ENCODE peak calls at places on chromosomes 5 and 9, in four cellular contexts. One of them, this sample, is unnamed.
A peak's percentile ranks its signal among the peaks of the same experiment; 100 is the strongest.

GRCh38 chr5:122940890-122941289 is 95.5 kb downstream of the SNX24 start:
- DNase-seq in stomach: no peak
- DNase-seq in fibroblast of lung: no peak
- DNase-seq in AG10803: no peak
- DNase-seq in this sample: no peak

GRCh38 chr5:142697356-142697807 is 11.5 kb upstream of the FGF1 start:
- DNase-seq in stomach: no peak
- DNase-seq in fibroblast of lung: peak; percentile 25
- DNase-seq in AG10803: peak; percentile 66
- DNase-seq in this sample: no peak

GRCh38 chr5:1930501-1930879 is 47.8 kb upstream of the IRX4 start:
- DNase-seq in stomach: no peak
- DNase-seq in fibroblast of lung: no peak
- DNase-seq in AG10803: no peak
- DNase-seq in this sample: no peak

GRCh38 chr9:2016411-2017208 is 1.5 kb downstream of the SMARCA2 start:
- DNase-seq in stomach: peak; percentile 69
- DNase-seq in fibroblast of lung: peak; percentile 79
- DNase-seq in AG10803: peak; percentile 77
- DNase-seq in this sample: no peak

GRCh38 chr9:1429328-1429727 is 379.2 kb downstream of the DMRT2 start:
- DNase-seq in stomach: no peak
- DNase-seq in fibroblast of lung: no peak
- DNase-seq in AG10803: peak; percentile 8
- DNase-seq in this sample: peak; percentile 18

GRCh38 chr9:124197177-124198095 is 60.3 kb upstream of the NEK6 start:
- DNase-seq in stomach: peak; percentile 5
- DNase-seq in fibroblast of lung: no peak
- DNase-seq in AG10803: no peak
- DNase-seq in this sample: no peak

GRCh38 chr5:133232435-133232834 is 180.6 kb downstream of the HSPA4 start:
- DNase-seq in stomach: no peak
- DNase-seq in fibroblast of lung: no peak
- DNase-seq in AG10803: no peak
- DNase-seq in this sample: no peak

GRCh38 chr5:177427919-177428573 is 1.6 kb downstream of the GRK6 start:
- DNase-seq in stomach: no peak
- DNase-seq in fibroblast of lung: no peak
- DNase-seq in AG10803: no peak
- DNase-seq in this sample: no peak

GRCh38 chr5:55982957-55983381 is 11.8 kb downstream of the IL6ST start:
- DNase-seq in stomach: peak; percentile 36
- DNase-seq in fibroblast of lung: no peak
- DNase-seq in AG10803: no peak
- DNase-seq in this sample: no peak

GRCh38 chr5:20262896-20263295 is 274.9 kb upstream of the CDH18 start:
- DNase-seq in stomach: no peak
- DNase-seq in fibroblast of lung: no peak
- DNase-seq in AG10803: no peak
- DNase-seq in this sample: no peak

GRCh38 chr9:25904701-25905100 is 226.5 kb upstream of the TUSC1 start:
- DNase-seq in stomach: no peak
- DNase-seq in fibroblast of lung: no peak
- DNase-seq in AG10803: no peak
- DNase-seq in this sample: no peak

GRCh38 chr5:145776886-145777285 is 58.3 kb downstream of the PRELID2 start:
- DNase-seq in stomach: no peak
- DNase-seq in fibroblast of lung: peak; percentile 56
- DNase-seq in AG10803: peak; percentile 37
- DNase-seq in this sample: no peak

GRCh38 chr5:2207966-2208544 is 325.3 kb upstream of the IRX4 start:
- DNase-seq in stomach: no peak
- DNase-seq in fibroblast of lung: peak; percentile 4
- DNase-seq in AG10803: peak; percentile 4
- DNase-seq in this sample: peak; percentile 23

GRCh38 chr9:93902051-93902779 is 52.9 kb downstream of the BARX1 start:
- DNase-seq in stomach: no peak
- DNase-seq in fibroblast of lung: no peak
- DNase-seq in AG10803: no peak
- DNase-seq in this sample: no peak

GRCh38 chr5:160118349-160119141 is 705 bp downstream of the PWWP2A start:
- DNase-seq in stomach: peak; percentile 47
- DNase-seq in fibroblast of lung: no peak
- DNase-seq in AG10803: no peak
- DNase-seq in this sample: no peak

GRCh38 chr9:125551781-125552180 is 155.2 kb downstream of the MAPKAP1 start:
- DNase-seq in stomach: no peak
- DNase-seq in fibroblast of lung: peak; percentile 26
- DNase-seq in AG10803: no peak
- DNase-seq in this sample: no peak

GRCh38 chr9:106421772-106422171 is 441.2 kb upstream of the ZNF462 start:
- DNase-seq in stomach: no peak
- DNase-seq in fibroblast of lung: no peak
- DNase-seq in AG10803: no peak
- DNase-seq in this sample: no peak

GRCh38 chr5:62720036-62720441 is 141.4 kb downstream of the LRRC70 start:
- DNase-seq in stomach: peak; percentile 33
- DNase-seq in fibroblast of lung: peak; percentile 2
- DNase-seq in AG10803: peak; percentile 12
- DNase-seq in this sample: no peak

GRCh38 chr5:28580616-28581015 is 1542.2 kb upstream of the CDH9 start:
- DNase-seq in stomach: no peak
- DNase-seq in fibroblast of lung: peak; percentile 82
- DNase-seq in AG10803: no peak
- DNase-seq in this sample: no peak

GRCh38 chr5:143514915-143515314 is 111.4 kb upstream of the NR3C1 start:
- DNase-seq in stomach: no peak
- DNase-seq in fibroblast of lung: peak; percentile 64
- DNase-seq in AG10803: peak; percentile 77
- DNase-seq in this sample: no peak

GRCh38 chr5:138032028-138032571 is 779 bp downstream of the FAM13B start:
- DNase-seq in stomach: peak; percentile 64
- DNase-seq in fibroblast of lung: peak; percentile 44
- DNase-seq in AG10803: peak; percentile 48
- DNase-seq in this sample: no peak

GRCh38 chr5:142353093-142353472 is 28.3 kb upstream of the SPRY4 start:
- DNase-seq in stomach: no peak
- DNase-seq in fibroblast of lung: no peak
- DNase-seq in AG10803: no peak
- DNase-seq in this sample: no peak

GRCh38 chr9:38087934-38088925 is 19.2 kb upstream of the SHB start:
- DNase-seq in stomach: peak; percentile 83
- DNase-seq in fibroblast of lung: peak; percentile 29
- DNase-seq in AG10803: peak; percentile 32
- DNase-seq in this sample: no peak

GRCh38 chr5:110663525-110663924 is 62.9 kb downstream of the TMEM232 start:
- DNase-seq in stomach: no peak
- DNase-seq in fibroblast of lung: no peak
- DNase-seq in AG10803: no peak
- DNase-seq in this sample: no peak

GRCh38 chr5:149645236-149645635 is 63.9 kb downstream of the ARHGEF37 start:
- DNase-seq in stomach: no peak
- DNase-seq in fibroblast of lung: no peak
- DNase-seq in AG10803: no peak
- DNase-seq in this sample: no peak

GRCh38 chr5:62935660-62936059 is 357.0 kb downstream of the LRRC70 start:
- DNase-seq in stomach: no peak
- DNase-seq in fibroblast of lung: no peak
- DNase-seq in AG10803: no peak
- DNase-seq in this sample: no peak

GRCh38 chr5:3684771-3685354 is 89.2 kb downstream of the IRX1 start:
- DNase-seq in stomach: no peak
- DNase-seq in fibroblast of lung: no peak
- DNase-seq in AG10803: no peak
- DNase-seq in this sample: no peak

GRCh38 chr5:173714551-173715428 is 98.3 kb upstream of the BOD1 start:
- DNase-seq in stomach: no peak
- DNase-seq in fibroblast of lung: peak; percentile 87
- DNase-seq in AG10803: peak; percentile 76
- DNase-seq in this sample: no peak

GRCh38 chr5:134851307-134851923 is 5.6 kb downstream of the C5orf24 start:
- DNase-seq in stomach: no peak
- DNase-seq in fibroblast of lung: peak; percentile 35
- DNase-seq in AG10803: peak; percentile 64
- DNase-seq in this sample: no peak

GRCh38 chr5:164578911-164579310 is 1073.5 kb downstream of the MAT2B start:
- DNase-seq in stomach: no peak
- DNase-seq in fibroblast of lung: no peak
- DNase-seq in AG10803: no peak
- DNase-seq in this sample: no peak

GRCh38 chr5:107539726-107540330 is 130.9 kb downstream of the EFNA5 start:
- DNase-seq in stomach: no peak
- DNase-seq in fibroblast of lung: no peak
- DNase-seq in AG10803: no peak
- DNase-seq in this sample: no peak

GRCh38 chr9:79287881-79288280 is 283.9 kb upstream of the TLE4 start:
- DNase-seq in stomach: no peak
- DNase-seq in fibroblast of lung: peak; percentile 59
- DNase-seq in AG10803: peak; percentile 26
- DNase-seq in this sample: no peak

GRCh38 chr5:153661897-153662296 is 171.4 kb downstream of the GRIA1 start:
- DNase-seq in stomach: no peak
- DNase-seq in fibroblast of lung: no peak
- DNase-seq in AG10803: no peak
- DNase-seq in this sample: no peak

GRCh38 chr9:38641985-38642864 is 21.8 kb upstream of the ANKRD18A start:
- DNase-seq in stomach: peak; percentile 45
- DNase-seq in fibroblast of lung: peak; percentile 36
- DNase-seq in AG10803: peak; percentile 13
- DNase-seq in this sample: peak; percentile 84

GRCh38 chr5:115415143-115415491 is 118.7 kb upstream of the CCDC112 start:
- DNase-seq in stomach: peak; percentile 70
- DNase-seq in fibroblast of lung: peak; percentile 87
- DNase-seq in AG10803: peak; percentile 31
- DNase-seq in this sample: no peak

DNA sequence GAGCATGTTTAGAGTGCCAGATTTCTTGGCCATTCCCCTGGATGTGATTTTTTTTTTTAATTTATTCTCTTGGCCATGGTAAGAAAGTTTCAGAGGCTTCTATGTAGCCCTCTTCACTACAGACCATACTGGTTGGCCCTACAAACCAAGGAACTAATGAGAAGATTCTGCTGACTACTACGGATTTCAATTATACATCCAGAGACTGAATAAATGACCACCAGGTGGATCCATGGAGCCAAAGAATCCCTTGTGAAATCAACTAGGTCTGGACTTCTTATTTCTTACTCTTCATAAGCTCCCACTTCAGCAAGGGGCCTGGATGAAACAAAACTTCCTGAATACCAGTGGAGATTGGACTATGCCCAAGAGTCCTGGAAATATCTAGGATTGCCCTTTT is 27.6 kb downstream of the ZNF622 start:
- DNase-seq in stomach: no peak
- DNase-seq in fibroblast of lung: no peak
- DNase-seq in AG10803: peak; percentile 6
- DNase-seq in this sample: no peak
- TF ChIP-seq CTCF in stomach: no peak
- TF ChIP-seq CTCF in fibroblast of lung: no peak
- TF ChIP-seq CTCF in AG10803: peak; percentile 27
- TF ChIP-seq CTCF in this sample: peak; percentile 15

GRCh38 chr9:95504053-95504963 is 12.5 kb downstream of the PTCH1 start:
- DNase-seq in stomach: no peak
- DNase-seq in fibroblast of lung: peak; percentile 44
- DNase-seq in AG10803: peak; percentile 69
- DNase-seq in this sample: peak; percentile 76
- H3K4me3 ChIP-seq in stomach: no peak overlapping the region
- H3K4me3 ChIP-seq in fibroblast of lung: peak overlapping the region; percentile 74
- H3K4me3 ChIP-seq in AG10803: no peak overlapping the region
- H3K4me3 ChIP-seq in this sample: no peak overlapping the region

GRCh38 chr9:110452227-110452801 is 114.7 kb upstream of the TXNDC8 start:
- DNase-seq in stomach: no peak
- DNase-seq in fibroblast of lung: no peak
- DNase-seq in AG10803: peak; percentile 3
- DNase-seq in this sample: no peak
- TF ChIP-seq CTCF in stomach: peak; percentile 23
- TF ChIP-seq CTCF in fibroblast of lung: peak; percentile 33
- TF ChIP-seq CTCF in AG10803: peak; percentile 45
- TF ChIP-seq CTCF in this sample: peak; percentile 25

GRCh38 chr9:15222313-15222712 is 84.7 kb downstream of the TTC39B start:
- DNase-seq in stomach: no peak
- DNase-seq in fibroblast of lung: no peak
- DNase-seq in AG10803: peak; percentile 78
- DNase-seq in this sample: no peak

GRCh38 chr9:15219511-15219910 is 87.5 kb downstream of the TTC39B start:
- DNase-seq in stomach: no peak
- DNase-seq in fibroblast of lung: no peak
- DNase-seq in AG10803: no peak
- DNase-seq in this sample: no peak

GRCh38 chr9:15218994-15219393 is 88.0 kb downstream of the TTC39B start:
- DNase-seq in stomach: no peak
- DNase-seq in fibroblast of lung: no peak
- DNase-seq in AG10803: no peak
- DNase-seq in this sample: no peak

GRCh38 chr9:15220658-15221310 is 86.2 kb downstream of the TTC39B start:
- DNase-seq in stomach: no peak
- DNase-seq in fibroblast of lung: peak; percentile 69
- DNase-seq in AG10803: peak; percentile 99
- DNase-seq in this sample: no peak

DNA sequence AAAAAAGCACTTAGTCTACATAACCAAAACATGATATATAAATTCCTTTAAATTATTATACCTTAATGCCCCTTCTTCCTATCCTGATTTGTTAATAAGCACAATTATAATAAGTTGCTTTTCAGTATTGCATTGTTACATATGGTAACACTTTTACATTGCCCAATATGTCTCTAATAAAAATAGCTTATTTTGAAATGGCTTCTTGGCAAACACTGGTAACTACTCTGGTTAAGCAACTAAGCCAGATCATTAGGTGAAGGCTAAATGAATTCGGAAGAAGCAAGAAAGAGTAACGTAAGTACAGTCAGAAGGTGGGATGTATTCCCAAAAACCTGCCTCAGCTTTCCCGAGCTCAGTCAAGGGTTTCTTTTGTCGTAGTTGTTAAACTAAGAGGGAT is 85.3 kb downstream of the TTC39B start:
- DNase-seq in stomach: no peak
- DNase-seq in fibroblast of lung: no peak
- DNase-seq in AG10803: peak; percentile 85
- DNase-seq in this sample: no peak
- H3K4me3 ChIP-seq in stomach: no peak overlapping the region
- H3K4me3 ChIP-seq in fibroblast of lung: no peak overlapping the region
- H3K4me3 ChIP-seq in AG10803: no peak overlapping the region
- H3K4me3 ChIP-seq in this sample: no peak overlapping the region

GRCh38 chr9:87233916-87234455 is 263.7 kb upstream of the DAPK1 start:
- DNase-seq in stomach: no peak
- DNase-seq in fibroblast of lung: no peak
- DNase-seq in AG10803: no peak
- DNase-seq in this sample: no peak
- TF ChIP-seq CTCF in stomach: no peak
- TF ChIP-seq CTCF in fibroblast of lung: no peak
- TF ChIP-seq CTCF in AG10803: no peak
- TF ChIP-seq CTCF in this sample: no peak

GRCh38 chr5:127409923-127410675 is 107.3 kb upstream of the PRRC1 start:
- DNase-seq in stomach: no peak
- DNase-seq in fibroblast of lung: no peak
- DNase-seq in AG10803: no peak
- DNase-seq in this sample: no peak
- H3K4me3 ChIP-seq in stomach: no peak overlapping the region
- H3K4me3 ChIP-seq in fibroblast of lung: no peak overlapping the region
- H3K4me3 ChIP-seq in AG10803: no peak overlapping the region
- H3K4me3 ChIP-seq in this sample: no peak overlapping the region

This sample was measured in LNCaP clone FGC.